ENCODE peak calls at places on chromosomes 2 and 18, in four cellular contexts. One of them, this sample, is unnamed.

GRCh38 chr2:149739171-149739879 is 151.8 kb upstream of the MMADHC start:
- DNase-seq in GM23338: no peak
- DNase-seq in A549: no peak
- DNase-seq in astrocyte: peak; percentile 38
- DNase-seq in this sample: peak; percentile 52

GRCh38 chr18:70640336-70640887 is 351.6 kb downstream of the SOCS6 start:
- DNase-seq in GM23338: no peak
- DNase-seq in A549: no peak
- DNase-seq in astrocyte: no peak
- DNase-seq in this sample: no peak

GRCh38 chr2:39661771-39662325 is 3.9 kb upstream of the TMEM178A start:
- DNase-seq in GM23338: no peak
- DNase-seq in A549: no peak
- DNase-seq in astrocyte: no peak
- DNase-seq in this sample: no peak

GRCh38 chr2:10817413-10817812 is 4.8 kb upstream of the PDIA6 start:
- DNase-seq in GM23338: peak; percentile 36
- DNase-seq in A549: peak; percentile 51
- DNase-seq in astrocyte: no peak
- DNase-seq in this sample: peak; percentile 27

GRCh38 chr2:73077424-73077795 is 5.9 kb upstream of the SFXN5 start:
- DNase-seq in GM23338: no peak
- DNase-seq in A549: no peak
- DNase-seq in astrocyte: no peak
- DNase-seq in this sample: no peak

GRCh38 chr18:49664086-49664890 is 102.4 kb downstream of the LIPG start:
- DNase-seq in GM23338: peak; percentile 54
- DNase-seq in A549: no peak
- DNase-seq in astrocyte: no peak
- DNase-seq in this sample: no peak

GRCh38 chr2:144514731-144515424 is 5.0 kb downstream of the ZEB2 start:
- DNase-seq in GM23338: peak; percentile 23
- DNase-seq in A549: no peak
- DNase-seq in astrocyte: no peak
- DNase-seq in this sample: no peak

GRCh38 chr2:240624950-240625621 is at the start of gene GPR35:
- DNase-seq in GM23338: no peak
- DNase-seq in A549: no peak
- DNase-seq in astrocyte: peak; percentile 56
- DNase-seq in this sample: no peak

GRCh38 chr2:65420712-65421431 is 11.5 kb downstream of the SPRED2 start:
- DNase-seq in GM23338: peak; percentile 51
- DNase-seq in A549: peak; percentile 36
- DNase-seq in astrocyte: peak; percentile 58
- DNase-seq in this sample: peak; percentile 26

GRCh38 chr2:72794572-72794971 is 31.3 kb downstream of the EXOC6B start:
- DNase-seq in GM23338: no peak
- DNase-seq in A549: no peak
- DNase-seq in astrocyte: no peak
- DNase-seq in this sample: peak; percentile 32

GRCh38 chr18:40473221-40473620 is 1481.8 kb upstream of the PIK3C3 start:
- DNase-seq in GM23338: no peak
- DNase-seq in A549: no peak
- DNase-seq in astrocyte: peak; percentile 25
- DNase-seq in this sample: no peak

GRCh38 chr2:28499298-28499697 is 3.4 kb downstream of the PLB1 start:
- DNase-seq in GM23338: no peak
- DNase-seq in A549: no peak
- DNase-seq in astrocyte: no peak
- DNase-seq in this sample: no peak

GRCh38 chr2:8805278-8806045 is 32.0 kb downstream of the KIDINS220 start:
- DNase-seq in GM23338: no peak
- DNase-seq in A549: no peak
- DNase-seq in astrocyte: peak; percentile 12
- DNase-seq in this sample: no peak

GRCh38 chr2:230156782-230157181 is 63.0 kb downstream of the SP110 start:
- DNase-seq in GM23338: peak; percentile 5
- DNase-seq in A549: no peak
- DNase-seq in astrocyte: no peak
- DNase-seq in this sample: no peak

GRCh38 chr2:10254373-10255188 is 48.1 kb upstream of the HPCAL1 start:
- DNase-seq in GM23338: no peak
- DNase-seq in A549: peak; percentile 44
- DNase-seq in astrocyte: peak; percentile 40
- DNase-seq in this sample: peak; percentile 17

GRCh38 chr2:1638281-1638860 is 105.9 kb downstream of the PXDN start:
- DNase-seq in GM23338: no peak
- DNase-seq in A549: no peak
- DNase-seq in astrocyte: peak; percentile 36
- DNase-seq in this sample: peak; percentile 72

GRCh38 chr2:36356990-36357505 is 1.5 kb downstream of the CRIM1 start:
- DNase-seq in GM23338: no peak
- DNase-seq in A549: no peak
- DNase-seq in astrocyte: no peak
- DNase-seq in this sample: peak; percentile 67

GRCh38 chr18:9771261-9771976 is 63.3 kb downstream of the RAB31 start:
- DNase-seq in GM23338: peak; percentile 90
- DNase-seq in A549: peak; percentile 38
- DNase-seq in astrocyte: peak; percentile 51
- DNase-seq in this sample: peak; percentile 72

GRCh38 chr2:48719480-48720177 is 35.9 kb downstream of the LHCGR start:
- DNase-seq in GM23338: no peak
- DNase-seq in A549: no peak
- DNase-seq in astrocyte: peak; percentile 52
- DNase-seq in this sample: no peak

GRCh38 chr2:67515538-67515937 is 118.4 kb downstream of the ETAA1 start:
- DNase-seq in GM23338: no peak
- DNase-seq in A549: no peak
- DNase-seq in astrocyte: no peak
- DNase-seq in this sample: no peak

GRCh38 chr18:26438980-26439379 is 109.4 kb downstream of the KCTD1 start:
- DNase-seq in GM23338: no peak
- DNase-seq in A549: no peak
- DNase-seq in astrocyte: no peak
- DNase-seq in this sample: no peak

GRCh38 chr2:214529514-214529913 is 118.7 kb downstream of the VWC2L start:
- DNase-seq in GM23338: no peak
- DNase-seq in A549: no peak
- DNase-seq in astrocyte: no peak
- DNase-seq in this sample: no peak

GRCh38 chr2:88283886-88284511 is 113.9 kb downstream of the THNSL2 start:
- DNase-seq in GM23338: peak; percentile 34
- DNase-seq in A549: no peak
- DNase-seq in astrocyte: no peak
- DNase-seq in this sample: no peak

GRCh38 chr2:240217431-240218301 is 77.2 kb upstream of the OTOS start:
- DNase-seq in GM23338: no peak
- DNase-seq in A549: peak; percentile 33
- DNase-seq in astrocyte: no peak
- DNase-seq in this sample: no peak

GRCh38 chr2:231052494-231053451 is 3.9 kb upstream of the PSMD1 start:
- DNase-seq in GM23338: peak; percentile 96
- DNase-seq in A549: peak; percentile 66
- DNase-seq in astrocyte: peak; percentile 57
- DNase-seq in this sample: peak; percentile 86

GRCh38 chr2:168977608-168978007 is 53.5 kb downstream of the ABCB11 start:
- DNase-seq in GM23338: no peak
- DNase-seq in A549: no peak
- DNase-seq in astrocyte: no peak
- DNase-seq in this sample: no peak

GRCh38 chr2:59308108-59308507 is 1067.0 kb upstream of the FANCL start:
- DNase-seq in GM23338: no peak
- DNase-seq in A549: no peak
- DNase-seq in astrocyte: no peak
- DNase-seq in this sample: no peak

GRCh38 chr2:59312022-59312421 is 1070.9 kb upstream of the FANCL start:
- DNase-seq in GM23338: no peak
- DNase-seq in A549: no peak
- DNase-seq in astrocyte: no peak
- DNase-seq in this sample: no peak

GRCh38 chr2:59314367-59314766 is 1073.2 kb upstream of the FANCL start:
- DNase-seq in GM23338: no peak
- DNase-seq in A549: no peak
- DNase-seq in astrocyte: no peak
- DNase-seq in this sample: no peak

DNA sequence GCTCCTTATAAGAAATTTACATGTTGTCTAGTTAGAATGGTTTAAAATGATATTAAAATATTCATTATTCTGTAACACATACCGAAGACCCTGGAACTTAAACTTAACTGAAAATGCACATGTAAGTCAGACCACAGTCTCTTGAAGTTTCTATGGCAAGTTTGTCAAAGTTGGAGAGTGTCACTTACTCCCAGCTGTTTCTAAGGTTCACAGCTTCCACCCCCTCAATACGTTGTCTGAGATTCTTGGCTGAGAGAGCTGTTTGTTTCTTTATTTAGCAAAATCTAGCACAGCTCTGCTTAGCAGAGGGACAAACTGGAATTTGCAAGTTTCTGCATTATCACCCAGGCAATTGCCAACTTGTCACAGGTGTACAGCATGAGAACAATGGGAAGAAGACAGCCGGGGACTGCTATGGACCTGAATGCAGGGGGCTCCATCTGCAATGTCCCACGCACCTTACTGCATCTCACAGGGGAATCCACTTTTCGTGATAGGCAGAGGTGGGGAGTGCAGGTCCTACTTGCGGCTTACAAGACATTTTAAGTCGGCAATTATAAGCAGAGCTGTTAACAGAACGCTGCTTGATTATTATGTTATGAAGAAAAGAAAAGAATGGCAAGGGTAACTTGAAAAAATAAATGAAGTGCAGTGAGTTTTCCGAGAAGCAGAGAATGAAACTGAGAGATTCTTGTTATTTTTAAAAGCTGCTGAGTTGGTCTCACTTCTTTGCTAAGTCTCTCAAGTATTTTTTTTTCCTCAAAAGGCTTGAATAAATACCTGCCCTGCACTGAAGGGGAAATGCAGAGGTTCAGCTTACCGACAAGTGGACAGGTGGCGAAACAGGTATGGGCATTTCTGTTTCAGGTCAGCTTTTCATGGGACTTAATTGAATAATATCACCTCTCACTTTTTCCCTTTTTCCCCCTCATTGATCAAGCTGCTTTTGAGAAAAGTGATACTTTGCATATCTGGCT is 1072.1 kb upstream of the FANCL start:
- DNase-seq in GM23338: no peak
- DNase-seq in A549: no peak
- DNase-seq in astrocyte: no peak
- DNase-seq in this sample: no peak
- H3K4me3 ChIP-seq in GM23338: no peak overlapping the region
- H3K4me3 ChIP-seq in A549: no peak overlapping the region
- H3K4me3 ChIP-seq in astrocyte: no peak overlapping the region
- H3K4me3 ChIP-seq in this sample: no peak overlapping the region

GRCh38 chr2:20446917-20447436 is at the start of gene RHOB:
- DNase-seq in GM23338: peak; percentile 98
- DNase-seq in A549: peak; percentile 99
- DNase-seq in astrocyte: peak; percentile 93
- DNase-seq in this sample: peak; percentile 99
- TF ChIP-seq CTCF in GM23338: no peak
- TF ChIP-seq CTCF in A549: no peak
- TF ChIP-seq CTCF in astrocyte: no peak
- TF ChIP-seq CTCF in this sample: no peak

DNA sequence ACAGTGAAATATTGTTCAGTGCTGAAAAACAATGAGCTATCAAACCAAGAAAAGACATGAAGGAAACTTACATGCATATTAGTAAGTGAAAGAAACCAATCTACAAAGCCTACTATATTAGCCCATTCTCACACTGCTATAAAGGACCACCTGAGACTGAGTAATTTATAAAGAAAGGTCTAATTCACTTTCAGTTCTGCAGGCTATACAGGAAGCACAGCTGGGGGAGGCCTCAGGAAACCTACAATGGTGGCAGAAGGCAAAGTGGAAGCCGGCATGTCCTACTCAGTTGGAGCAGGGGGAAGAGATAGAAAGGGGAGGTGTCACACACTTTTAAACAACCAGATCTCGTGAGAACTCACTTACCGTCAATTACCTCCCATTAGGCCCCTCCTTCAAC is 232.1 kb downstream of the TMX3 start:
- DNase-seq in GM23338: no peak
- DNase-seq in A549: no peak
- DNase-seq in astrocyte: no peak
- DNase-seq in this sample: no peak
- H3K4me3 ChIP-seq in GM23338: no peak overlapping the region
- H3K4me3 ChIP-seq in A549: no peak overlapping the region
- H3K4me3 ChIP-seq in astrocyte: no peak overlapping the region
- H3K4me3 ChIP-seq in this sample: no peak overlapping the region

DNA sequence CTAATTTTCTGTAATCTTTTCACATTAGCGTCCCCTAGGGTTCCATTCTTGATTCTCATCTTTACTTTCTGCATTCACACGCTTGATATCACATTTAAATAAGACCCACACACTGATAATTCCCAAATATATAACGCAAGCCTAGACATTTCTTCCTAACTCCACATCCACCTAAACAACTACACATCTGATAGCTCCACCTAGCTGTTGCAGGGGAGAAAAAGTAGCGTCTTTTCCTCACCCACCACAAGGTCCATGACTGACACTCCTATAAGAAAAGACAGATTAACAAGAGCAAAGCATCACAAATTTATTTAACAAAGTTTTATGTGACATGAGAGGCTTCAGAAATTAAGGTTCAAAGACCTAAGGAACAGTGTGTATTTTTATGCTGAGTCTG is 862.2 kb upstream of the DDX18 start:
- DNase-seq in GM23338: peak; percentile 49
- DNase-seq in A549: no peak
- DNase-seq in astrocyte: no peak
- DNase-seq in this sample: peak; percentile 17
- TF ChIP-seq CTCF in GM23338: peak; percentile 74
- TF ChIP-seq CTCF in A549: no peak
- TF ChIP-seq CTCF in astrocyte: no peak
- TF ChIP-seq CTCF in this sample: peak; percentile 33

GRCh38 chr2:127086800-127087737 is 19.9 kb downstream of the BIN1 start:
- DNase-seq in GM23338: peak; percentile 67
- DNase-seq in A549: no peak
- DNase-seq in astrocyte: peak; percentile 81
- DNase-seq in this sample: no peak
- H3K4me3 ChIP-seq in GM23338: no peak overlapping the region
- H3K4me3 ChIP-seq in A549: no peak overlapping the region
- H3K4me3 ChIP-seq in astrocyte: peak overlapping the region; percentile 11
- H3K4me3 ChIP-seq in this sample: no peak overlapping the region

GRCh38 chr2:101277111-101277510 is 24.4 kb downstream of the CNOT11 start:
- DNase-seq in GM23338: no peak
- DNase-seq in A549: peak; percentile 15
- DNase-seq in astrocyte: peak; percentile 32
- DNase-seq in this sample: peak; percentile 67
- TF ChIP-seq CTCF in GM23338: no peak
- TF ChIP-seq CTCF in A549: peak; percentile 33
- TF ChIP-seq CTCF in astrocyte: no peak
- TF ChIP-seq CTCF in this sample: peak; percentile 49

GRCh38 chr2:151569167-151569566 is 159.5 kb downstream of the RIF1 start:
- DNase-seq in GM23338: no peak
- DNase-seq in A549: no peak
- DNase-seq in astrocyte: no peak
- DNase-seq in this sample: no peak
- H3K4me3 ChIP-seq in GM23338: no peak overlapping the region
- H3K4me3 ChIP-seq in A549: no peak overlapping the region
- H3K4me3 ChIP-seq in astrocyte: no peak overlapping the region
- H3K4me3 ChIP-seq in this sample: no peak overlapping the region